ENCODE peak calls at places on chromosomes 5 and 9, in five cellular contexts. J, H, I, X and M are unnamed samples.

GRCh38 chr9:83588256-83588655 is 34.7 kb upstream of the IDNK start:
- DNase-seq in J (no peak), H (no peak), I (no peak), X (no peak), M (no peak)

GRCh38 chr5:159451197-159452052 is 121.1 kb upstream of the IL12B start:
- DNase-seq in H (no peak), J (peak; percentile 92), I (no peak), X (peak; percentile 85), M (peak; percentile 55)

GRCh38 chr9:116786737-116787136 is 99.6 kb downstream of the TRIM32 start:
- DNase-seq in X (no peak), J (no peak), I (no peak), H (no peak), M (no peak)

GRCh38 chr5:124628721-124629596 is 117.5 kb downstream of the ZNF608 start:
- DNase-seq in X (peak; percentile 82), H (no peak), J (peak; percentile 99), I (no peak), M (peak; percentile 52)

GRCh38 chr5:149550608-149551226 is 522 bp downstream of the CSNK1A1 start:
- DNase-seq in H (no peak), X (no peak), J (no peak), I (no peak), M (no peak)

GRCh38 chr5:180853522-180853921 is 7.6 kb downstream of the ZFP62 start:
- DNase-seq in J (no peak), H (no peak), I (no peak), X (no peak), M (no peak)

GRCh38 chr5:103114440-103114839 is 5.5 kb downstream of the GIN1 start:
- DNase-seq in H (no peak), X (no peak), I (no peak), J (no peak), M (no peak)

GRCh38 chr9:10274156-10274555 is 338.6 kb downstream of the PTPRD start:
- DNase-seq in J (no peak), H (no peak), I (no peak), X (no peak), M (no peak)

GRCh38 chr9:95083086-95083768 is 234.3 kb downstream of the FANCC start:
- DNase-seq in J (no peak), X (no peak), I (no peak), H (no peak), M (no peak)

GRCh38 chr9:123997665-123998277 is 13.8 kb upstream of the LHX2 start:
- DNase-seq in X (no peak), J (no peak), I (no peak), H (no peak), M (peak; percentile 65)

GRCh38 chr9:90423661-90424193 is 218.9 kb downstream of the DIRAS2 start:
- DNase-seq in X (no peak), J (no peak), H (no peak), I (no peak), M (no peak)

GRCh38 chr9:95409650-95410426 is 92.3 kb upstream of the FANCC start:
- DNase-seq in X (no peak), H (no peak), J (peak; percentile 81), I (no peak), M (no peak)

GRCh38 chr9:116238225-116238624 is 84.6 kb downstream of the PAPPA start:
- DNase-seq in J (no peak), X (no peak), I (no peak), H (no peak), M (no peak)

GRCh38 chr5:7663808-7664207 is 187.1 kb downstream of the CFAP90 start:
- DNase-seq in H (no peak), J (no peak), X (no peak), I (no peak), M (no peak)

GRCh38 chr9:107782381-107782780 is 292.8 kb upstream of the KLF4 start:
- DNase-seq in X (no peak), J (no peak), H (no peak), I (no peak), M (no peak)

GRCh38 chr9:33737811-33738606 is 57.4 kb upstream of the PRSS3 start:
- DNase-seq in I (no peak), J (peak; percentile 68), X (no peak), H (peak; percentile 34), M (no peak)

GRCh38 chr5:31251032-31251431 is 57.5 kb downstream of the CDH6 start:
- DNase-seq in X (no peak), H (no peak), I (no peak), J (no peak), M (no peak)

GRCh38 chr5:94402096-94402495 is 216.3 kb downstream of the KIAA0825 start:
- DNase-seq in J (no peak), H (no peak), X (no peak), I (no peak), M (no peak)

GRCh38 chr5:234450-234849 is 16.3 kb downstream of the SDHA start:
- DNase-seq in X (no peak), J (no peak), I (no peak), H (no peak), M (no peak)

GRCh38 chr5:176548967-176549444 is at the start of gene CDHR2:
- DNase-seq in J (no peak), I (no peak), X (no peak), H (no peak), M (no peak)

GRCh38 chr9:23746317-23746716 is 79.7 kb downstream of the ELAVL2 start:
- DNase-seq in X (no peak), J (no peak), I (no peak), H (no peak), M (no peak)

GRCh38 chr9:110337727-110338522 is at the start of gene TXNDC8:
- DNase-seq in X (no peak), J (peak; percentile 5), I (no peak), H (no peak), M (no peak)

GRCh38 chr5:56632199-56632598 is 183.2 kb upstream of the MAP3K1 start:
- DNase-seq in J (no peak), X (no peak), I (no peak), H (no peak), M (no peak)

GRCh38 chr9:27086818-27087680 is 22.0 kb upstream of the TEK start:
- DNase-seq in J (peak; percentile 62), I (no peak), X (no peak), H (no peak), M (no peak)

GRCh38 chr5:10329808-10330481 is 22.2 kb upstream of the CMBL start:
- DNase-seq in I (no peak), X (peak; percentile 62), J (peak; percentile 97), H (no peak), M (peak; percentile 61)

GRCh38 chr5:59107692-59108091 is 524.8 kb downstream of the RAB3C start:
- DNase-seq in I (no peak), X (no peak), H (no peak), J (no peak), M (no peak)

GRCh38 chr9:95140821-95141220 is 176.7 kb downstream of the FANCC start:
- DNase-seq in I (no peak), J (no peak), X (no peak), H (no peak), M (no peak)

GRCh38 chr9:134421888-134422287 is 95.6 kb downstream of the RXRA start:
- DNase-seq in I (no peak), J (no peak), H (no peak), X (no peak), M (no peak)

GRCh38 chr9:104725014-104725413 is 22.5 kb upstream of the NIPSNAP3A start:
- DNase-seq in I (no peak), X (no peak), J (no peak), H (peak; percentile 71), M (no peak)